ENCODE peak calls at places on chromosomes 13 and 19, in five cellular contexts. O is endothelial cell of umbilical vein, M is epithelial cell of esophagus, W is RWPE1, R is thoracic aorta. L is an unnamed sample.

GRCh38 chr13:113660066-113660465 is 2.1 kb upstream of the ATP4B start:
- DNase-seq in M (no peak), W (no peak), R (no peak), O (no peak), L (peak; percentile 20)

GRCh38 chr13:70732611-70733010 is 624.4 kb upstream of the KLHL1 start:
- DNase-seq in M (no peak), R (no peak), W (no peak), O (no peak), L (no peak)

GRCh38 chr13:110475550-110476219 is 85.8 kb downstream of the RAB20 start:
- DNase-seq in O (no peak), M (no peak), R (no peak), W (no peak), L (no peak)

GRCh38 chr13:24671367-24672117 is 8.7 kb upstream of the ATP12A start:
- DNase-seq in R (no peak), O (peak; percentile 51), W (peak; percentile 88), M (peak; percentile 97), L (peak; percentile 86)

GRCh38 chr13:109146912-109147624 is 517.7 kb downstream of the MYO16 start:
- DNase-seq in M (peak; percentile 95), R (no peak), O (peak; percentile 83), W (peak; percentile 56), L (no peak)

GRCh38 chr19:939922-940321 is 14.1 kb downstream of the ARID3A start:
- DNase-seq in M (no peak), O (no peak), W (no peak), R (no peak), L (no peak)

GRCh38 chr19:13022859-13023636 is 27.8 kb downstream of the NFIX start:
- DNase-seq in O (peak; percentile 80), W (peak; percentile 94), M (peak; percentile 85), R (no peak), L (peak; percentile 97)

GRCh38 chr19:572891-573825 is 762 bp downstream of the BSG start:
- DNase-seq in R (no peak), O (peak; percentile 55), W (peak; percentile 71), M (peak; percentile 63), L (peak; percentile 82)

GRCh38 chr13:102680842-102681725 is 13.8 kb downstream of the METTL21C start:
- DNase-seq in W (no peak), O (no peak), R (no peak), M (no peak), L (no peak)

GRCh38 chr13:99812611-99813010 is 159.0 kb downstream of the ZIC5 start:
- DNase-seq in R (no peak), W (peak; percentile 17), M (peak; percentile 7), O (no peak), L (no peak)

GRCh38 chr19:43662487-43662886 is 7.5 kb downstream of the PLAUR start:
- DNase-seq in M (no peak), O (no peak), R (no peak), W (no peak), L (no peak)

GRCh38 chr19:29858000-29858596 is 46.3 kb downstream of the CCNE1 start:
- DNase-seq in W (no peak), M (peak; percentile 39), R (no peak), O (no peak), L (peak; percentile 59)

GRCh38 chr19:17058236-17058635 is 17.0 kb downstream of the HAUS8 start:
- DNase-seq in W (no peak), O (no peak), M (peak; percentile 42), R (no peak), L (no peak)

GRCh38 chr13:102846261-102847015 is 606 bp downstream of the ERCC5 start:
- DNase-seq in R (no peak), M (peak; percentile 59), O (peak; percentile 62), W (peak; percentile 30), L (peak; percentile 73)

GRCh38 chr19:47228937-47229673 is 1.9 kb downstream of the BBC3 start:
- DNase-seq in M (peak; percentile 47), O (peak; percentile 67), R (no peak), W (no peak), L (peak; percentile 67)

GRCh38 chr19:10478476-10478875 is 24.7 kb downstream of the KEAP1 start:
- DNase-seq in R (no peak), O (no peak), M (no peak), W (no peak), L (no peak)

GRCh38 chr19:38023245-38023644 is 116.2 kb downstream of the SIPA1L3 start:
- DNase-seq in M (peak; percentile 55), R (no peak), W (no peak), O (peak; percentile 80), L (no peak)

GRCh38 chr19:16544468-16545231 is 2.4 kb upstream of the CHERP start:
- DNase-seq in O (no peak), M (no peak), W (no peak), R (no peak), L (no peak)

GRCh38 chr19:36420961-36421748 is 2.7 kb upstream of the ZFP82 start:
- DNase-seq in O (peak; percentile 33), M (peak; percentile 31), W (no peak), R (no peak), L (no peak)

GRCh38 chr13:39012608-39013007 is 22.0 kb upstream of the STOML3 start:
- DNase-seq in M (no peak), O (no peak), W (no peak), R (no peak), L (no peak)

GRCh38 chr19:43465468-43466120 is at the start of gene LYPD3:
- DNase-seq in O (no peak), W (peak; percentile 95), M (peak; percentile 98), R (no peak), L (no peak)

GRCh38 chr19:27714857-27715256 is 1498.1 kb downstream of the UQCRFS1 start:
- DNase-seq in W (no peak), M (no peak), R (no peak), O (no peak), L (no peak)

GRCh38 chr13:108268713-108269112 is 805 bp upstream of the TNFSF13B start:
- DNase-seq in M (no peak), R (no peak), W (no peak), O (no peak), L (no peak)

GRCh38 chr19:55464039-55464668 is 397 bp downstream of the C19orf85 start:
- DNase-seq in R (no peak), O (no peak), M (no peak), W (no peak), L (no peak)

GRCh38 chr13:92272177-92272576 is 873.8 kb downstream of the GPC5 start:
- DNase-seq in O (no peak), M (no peak), R (no peak), W (no peak), L (no peak)

GRCh38 chr19:11510444-11510843 is 4.8 kb upstream of the ZNF653 start:
- DNase-seq in R (no peak), O (no peak), M (no peak), W (no peak), L (no peak)

GRCh38 chr13:61685683-61686013 is 270.0 kb upstream of the PCDH20 start:
- DNase-seq in O (no peak), W (no peak), R (no peak), M (peak; percentile 60), L (no peak)

GRCh38 chr19:15251749-15252397 is 19.6 kb upstream of the EPHX3 start:
- DNase-seq in O (peak; percentile 73), W (peak; percentile 78), R (peak; percentile 50), M (peak; percentile 68), L (peak; percentile 97)
- TF ChIP-seq CTCF in O (peak; percentile 60), W (no peak), R (peak; percentile 76), M (peak; percentile 39), L (peak; percentile 65)

DNA sequence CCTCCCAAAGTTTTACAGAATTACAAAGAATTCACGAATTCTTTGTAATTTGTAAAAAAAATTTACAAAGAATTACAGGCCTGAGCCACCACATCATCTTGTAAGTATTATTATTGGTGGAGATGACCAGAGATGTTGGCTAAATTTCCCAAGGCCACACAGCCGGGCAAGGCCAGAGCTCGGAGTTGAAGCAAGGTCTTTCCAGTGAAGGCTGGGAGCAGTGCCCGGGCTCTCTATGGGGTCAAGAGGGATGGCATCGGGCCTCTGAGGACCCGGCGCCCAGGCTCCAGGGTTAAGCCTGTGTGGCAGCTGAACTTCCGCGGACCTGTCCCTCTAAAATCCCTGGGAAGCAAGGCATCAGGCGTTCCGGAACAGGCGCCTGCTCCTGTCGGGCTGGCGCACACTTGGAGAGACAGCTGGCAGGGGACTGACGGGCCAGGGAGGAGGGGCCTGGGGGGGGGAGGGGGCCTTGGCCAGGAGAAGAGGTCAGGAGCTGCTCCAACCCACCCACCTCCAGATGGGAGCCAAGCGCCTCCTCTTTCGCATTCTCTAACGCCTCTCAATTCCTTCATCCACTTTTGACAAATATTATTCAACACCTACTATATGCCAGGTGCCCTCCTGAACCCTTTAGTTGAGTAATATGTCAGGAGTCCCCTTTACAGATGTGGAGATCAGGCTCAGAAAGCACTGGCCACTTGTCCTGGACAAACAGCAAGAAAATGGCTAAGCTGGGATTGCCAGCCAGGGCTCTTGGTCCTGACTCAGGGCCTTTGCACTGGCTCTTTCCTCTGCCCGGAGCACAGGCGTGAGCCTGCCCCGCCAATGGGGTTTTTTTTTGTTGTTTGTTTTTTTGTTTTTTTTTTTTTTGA is 36.8 kb upstream of the SEMA6B start:
- DNase-seq in R (no peak), W (no peak), M (no peak), O (no peak), L (no peak)
- TF ChIP-seq CTCF in R (no peak), W (no peak), M (no peak), O (no peak), L (no peak)

DNA sequence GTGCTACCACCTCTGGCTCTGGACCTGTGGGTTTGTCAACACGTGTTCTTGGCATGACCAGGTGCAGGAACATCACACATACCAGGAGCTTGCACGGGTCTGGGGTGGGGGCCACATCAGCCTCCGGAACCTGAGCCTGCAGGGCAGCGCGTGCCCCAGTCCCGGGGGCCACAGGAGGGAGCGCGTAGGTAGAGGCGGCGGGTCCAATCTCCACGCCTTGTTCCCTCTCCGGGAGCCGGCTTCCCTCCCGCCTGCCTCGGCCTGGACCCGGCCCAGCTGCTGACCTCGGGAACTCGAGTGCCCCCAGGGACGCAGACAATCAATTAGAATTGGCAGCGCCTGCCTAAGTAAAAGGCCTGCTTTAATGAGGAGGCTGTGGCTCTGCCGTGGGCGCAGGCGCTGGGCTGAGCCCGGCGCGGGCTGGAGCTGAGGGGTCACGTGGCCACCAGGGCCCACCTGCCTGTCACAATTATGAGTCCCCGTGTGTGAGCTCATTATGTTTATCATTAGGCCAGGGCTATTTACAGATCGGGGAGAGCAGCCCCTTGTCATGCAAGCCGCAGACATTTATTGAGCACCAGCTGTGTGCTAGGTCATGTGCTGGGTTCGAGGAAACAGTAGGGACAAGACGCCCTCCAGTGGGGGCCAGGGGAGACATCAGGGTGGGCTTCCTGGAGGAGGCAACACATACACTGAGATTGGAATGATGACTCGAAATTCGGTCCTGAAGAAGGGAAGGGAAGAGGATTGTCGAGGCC is 32.2 kb upstream of the TNFAIP8L1 start:
- DNase-seq in R (no peak), M (no peak), O (peak; percentile 22), W (no peak), L (no peak)
- TF ChIP-seq CTCF in R (no peak), M (no peak), O (no peak), W (no peak), L (no peak)

DNA sequence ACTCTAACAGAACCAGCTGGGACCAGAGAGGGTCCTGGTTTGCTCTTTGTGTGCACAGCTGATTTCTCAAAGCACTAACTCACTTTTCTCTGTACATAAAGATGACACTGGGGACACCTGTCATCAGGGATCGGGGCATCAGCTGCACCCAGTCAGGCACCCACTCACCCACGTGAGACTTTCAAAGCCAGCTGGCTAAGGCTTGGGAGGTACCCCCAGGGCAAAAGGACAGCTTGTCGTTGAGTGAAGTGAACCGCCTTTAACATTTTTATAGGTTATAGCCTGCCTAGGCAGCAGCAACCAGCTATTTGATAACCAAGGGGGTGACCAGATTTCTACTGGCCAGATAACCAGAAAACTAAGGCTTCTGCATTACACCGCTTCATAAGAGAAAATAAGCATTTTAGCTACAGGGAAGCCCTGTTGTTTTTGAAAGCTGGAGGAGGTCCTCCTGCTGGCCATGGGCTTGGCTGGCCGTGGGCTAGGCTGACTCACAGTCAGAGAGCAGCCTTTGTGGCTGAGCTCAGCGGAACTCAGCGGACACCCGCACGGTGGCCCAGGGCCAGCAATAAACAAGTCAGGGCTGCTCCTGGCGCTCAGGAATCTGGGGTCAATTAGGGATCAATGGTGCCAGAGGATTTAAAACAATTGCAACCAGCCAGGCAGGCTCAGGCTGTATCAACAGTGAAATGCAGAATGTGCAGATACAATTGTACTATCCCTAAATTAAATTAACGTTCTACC is 57.1 kb downstream of the ALOX5AP start:
- DNase-seq in R (peak; percentile 38), O (peak; percentile 96), M (peak; percentile 95), W (peak; percentile 91), L (peak; percentile 89)
- TF ChIP-seq CTCF in R (peak; percentile 49), O (peak; percentile 63), M (peak; percentile 38), W (no peak), L (no peak)

L was measured in sigmoid colon.